ENCODE peak calls at places on chromosome 10, in four cellular contexts. N is HCT116, U is cardiac muscle cell, M is adrenal gland. Y is an unnamed sample.

GRCh38 chr10:44992070-44992731 is 8.5 kb upstream of the ZNF22 start:
- DNase-seq in M (no peak), N (no peak), U (no peak), Y (peak; percentile 20)

GRCh38 chr10:12605580-12606405 is 256.4 kb downstream of the CAMK1D start:
- DNase-seq in N (no peak), U (peak; percentile 29), M (peak; percentile 80), Y (no peak)

GRCh38 chr10:78115135-78115853 is 81.6 kb downstream of the RPS24 start:
- DNase-seq in N (no peak), U (no peak), M (no peak), Y (no peak)

GRCh38 chr10:122639801-122640200 is 59.8 kb downstream of the C10orf120 start:
- DNase-seq in M (no peak), U (no peak), N (no peak), Y (no peak)

GRCh38 chr10:88154596-88155250 is 291.3 kb downstream of the PTEN start:
- DNase-seq in U (no peak), M (no peak), N (no peak), Y (no peak)

GRCh38 chr10:3625959-3626751 is 158.9 kb downstream of the KLF6 start:
- DNase-seq in U (peak; percentile 25), M (no peak), N (no peak), Y (no peak)

GRCh38 chr10:21173964-21174669 is 277.0 kb upstream of the NEBL start:
- DNase-seq in M (peak; percentile 61), U (peak; percentile 61), N (peak; percentile 63), Y (peak; percentile 86)

GRCh38 chr10:74575191-74575720 is 251.1 kb upstream of the KAT6B start:
- DNase-seq in N (no peak), U (peak; percentile 19), M (no peak), Y (no peak)

GRCh38 chr10:24866615-24867583 is 85.5 kb downstream of the PRTFDC1 start:
- DNase-seq in N (no peak), M (peak; percentile 50), U (peak; percentile 72), Y (peak; percentile 56)

GRCh38 chr10:82861889-82862288 is 986.9 kb downstream of the NRG3 start:
- DNase-seq in U (no peak), N (no peak), M (no peak), Y (no peak)

GRCh38 chr10:117680611-117681010 is 138.1 kb downstream of the EMX2 start:
- DNase-seq in U (no peak), N (no peak), M (no peak), Y (no peak)

GRCh38 chr10:58920655-58921003 is 255.8 kb upstream of the PHYHIPL start:
- DNase-seq in N (no peak), U (no peak), M (no peak), Y (no peak)

GRCh38 chr10:119491941-119492340 is 50.6 kb downstream of the RGS10 start:
- DNase-seq in M (no peak), N (no peak), U (no peak), Y (no peak)
- H3K27me3 ChIP-seq in M (no peaks in the 10 kb centered on the region), N (no peaks in the 10 kb centered on the region), U (no peaks in the 10 kb centered on the region), Y (no peaks in the 10 kb centered on the region)

GRCh38 chr10:70458329-70459060 is 17.0 kb upstream of the NODAL start:
- DNase-seq in U (peak; percentile 75), N (no peak), M (peak; percentile 83), Y (peak; percentile 86)
- H3K4me1 ChIP-seq in U (peaks cover 5% of the 10 kb centered on the region), N (peaks cover 27% of the 10 kb centered on the region), M (peaks cover 20% of the 10 kb centered on the region), Y (no peaks in the 10 kb centered on the region)

GRCh38 chr10:49260636-49261296 is 38.2 kb upstream of the C10orf71 start:
- DNase-seq in U (no peak), N (no peak), M (no peak), Y (peak; percentile 15)

GRCh38 chr10:49264177-49264677 is 34.7 kb upstream of the C10orf71 start:
- DNase-seq in N (no peak), M (no peak), U (no peak), Y (peak; percentile 35)

GRCh38 chr10:49268185-49268584 is 30.8 kb upstream of the C10orf71 start:
- DNase-seq in N (no peak), U (no peak), M (no peak), Y (no peak)

GRCh38 chr10:49265885-49266284 is 33.1 kb upstream of the C10orf71 start:
- DNase-seq in N (no peak), U (no peak), M (no peak), Y (no peak)

DNA sequence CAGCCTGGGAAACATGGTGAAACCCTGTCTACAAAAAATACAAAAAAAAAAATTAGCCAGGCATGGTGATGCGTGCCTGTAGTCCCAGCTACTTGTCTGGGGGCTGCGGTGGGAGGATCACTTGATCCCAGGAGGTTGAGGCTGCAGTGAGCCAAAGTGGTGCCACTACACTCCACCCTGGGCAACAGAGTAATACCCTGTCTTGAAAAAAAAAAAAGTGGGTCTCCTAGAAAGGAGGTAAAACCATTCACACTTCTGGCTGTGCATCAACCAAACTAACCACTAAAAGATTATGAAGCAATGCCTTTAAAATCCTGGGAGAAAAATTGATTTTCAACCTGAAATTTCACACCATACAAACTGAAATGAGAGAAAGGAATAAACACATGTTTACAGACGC is 35.4 kb upstream of the C10orf71 start:
- DNase-seq in U (no peak), M (no peak), N (no peak), Y (no peak)
- H3K27me3 ChIP-seq in U (no peaks in the 10 kb centered on the region), M (no peaks in the 10 kb centered on the region), N (peaks cover 29% of the 10 kb centered on the region), Y (no peaks in the 10 kb centered on the region)

GRCh38 chr10:129605986-129606518 is 139.0 kb downstream of the MGMT start:
- DNase-seq in N (no peak), M (no peak), U (no peak), Y (peak; percentile 35)

GRCh38 chr10:129605266-129605985 is 138.4 kb downstream of the MGMT start:
- DNase-seq in U (no peak), N (no peak), M (no peak), Y (peak; percentile 20)

GRCh38 chr10:129604333-129605032 is 137.4 kb downstream of the MGMT start:
- DNase-seq in M (no peak), N (no peak), U (no peak), Y (peak; percentile 16)

GRCh38 chr10:129609551-129609950 is 142.5 kb downstream of the MGMT start:
- DNase-seq in M (no peak), U (no peak), N (no peak), Y (peak; percentile 17)

DNA sequence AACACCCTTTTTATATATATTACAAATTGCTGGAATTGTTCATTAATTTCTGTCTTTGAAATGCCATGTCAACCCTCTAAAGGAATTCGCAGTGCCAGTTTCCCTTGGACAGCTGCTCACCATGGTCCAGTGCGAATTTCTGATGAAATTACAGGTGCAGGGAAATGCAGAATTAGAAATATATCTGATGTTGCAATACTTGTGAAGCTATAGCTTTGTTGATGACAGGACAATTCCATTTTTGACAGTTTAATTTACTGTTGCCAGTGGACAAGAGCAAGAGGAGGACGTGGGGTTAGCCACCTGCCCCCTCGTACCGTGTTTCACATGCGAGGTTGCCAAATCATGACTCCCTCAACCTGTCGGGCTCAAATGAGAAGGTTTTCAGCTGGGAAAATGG is 140.6 kb downstream of the MGMT start:
- DNase-seq in M (no peak), N (no peak), U (no peak), Y (peak; percentile 10)
- H3K4me1 ChIP-seq in M (no peaks in the 10 kb centered on the region), N (no peaks in the 10 kb centered on the region), U (no peaks in the 10 kb centered on the region), Y (peaks cover 13% of the 10 kb centered on the region)

GRCh38 chr10:99534456-99534938 is 1.8 kb downstream of the NKX2-3 start:
- DNase-seq in N (no peak), M (no peak), U (no peak), Y (no peak)
- H3K27me3 ChIP-seq in N (no peaks in the 10 kb centered on the region), M (peaks cover 99% of the 10 kb centered on the region), U (peaks cover 100% of the 10 kb centered on the region), Y (peaks cover 100% of the 10 kb centered on the region)

GRCh38 chr10:132411561-132412253 is 14.7 kb downstream of the PWWP2B start:
- DNase-seq in U (peak; percentile 35), N (no peak), M (peak; percentile 60), Y (peak; percentile 57)
- H3K4me1 ChIP-seq in U (peaks cover 42% of the 10 kb centered on the region), N (peaks cover 15% of the 10 kb centered on the region), M (peaks cover 87% of the 10 kb centered on the region), Y (no peaks in the 10 kb centered on the region)

DNA sequence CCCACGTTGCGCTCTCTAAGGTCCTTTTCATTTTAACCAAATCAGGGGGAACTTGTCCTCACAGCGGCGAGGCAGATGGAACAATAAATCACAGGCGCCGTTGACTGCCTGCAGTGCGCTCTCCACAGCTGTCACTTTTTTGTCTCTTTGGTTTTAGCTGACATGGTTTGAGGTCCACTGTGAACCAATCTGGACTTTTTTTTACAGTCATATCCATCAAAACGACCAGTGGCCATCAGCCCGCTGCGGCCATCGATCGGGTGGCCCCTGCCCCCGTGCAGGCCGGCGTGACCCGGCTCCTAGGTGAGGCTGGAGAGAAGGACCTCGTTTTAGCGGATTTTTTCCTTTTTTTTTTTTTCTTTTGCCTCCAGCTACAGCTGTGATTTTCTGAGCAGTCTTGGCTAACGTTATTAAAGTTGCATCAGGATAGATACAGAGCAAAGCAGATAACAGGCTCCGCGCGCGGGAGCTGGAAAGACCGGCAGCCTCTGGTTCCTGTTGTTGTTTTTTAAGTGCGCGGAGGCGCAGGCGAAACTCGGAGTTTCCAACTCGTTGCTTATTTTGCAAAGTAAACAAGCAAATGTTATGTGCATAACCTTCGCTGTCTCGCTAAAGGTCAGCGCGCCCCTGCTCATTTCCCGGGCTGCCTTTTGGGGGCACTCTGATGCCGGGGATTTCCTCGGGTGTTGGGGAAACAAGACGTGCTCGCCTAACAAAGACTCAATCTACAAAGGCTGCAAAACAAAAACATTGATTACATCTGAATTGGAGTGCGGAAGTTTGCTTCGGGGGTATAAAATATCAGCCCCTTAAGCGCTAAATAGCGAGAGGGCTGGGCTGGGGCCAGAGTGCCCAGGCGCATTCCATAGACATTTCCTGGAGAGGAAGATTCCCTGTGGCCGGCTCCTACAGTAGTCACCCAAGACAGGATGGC is 414.9 kb upstream of the MKI67 start:
- DNase-seq in N (no peak), M (no peak), U (peak; percentile 37), Y (peak; percentile 87)
- H3K27me3 ChIP-seq in N (peaks cover 70% of the 10 kb centered on the region), M (peaks cover 16% of the 10 kb centered on the region), U (no peaks in the 10 kb centered on the region), Y (peaks cover 27% of the 10 kb centered on the region)

Y was measured in endodermal cell.